ENCODE peak calls at places on chromosomes 4 and X, in five cellular contexts. One of them, this sample, is unnamed.

GRCh38 chr4:182916483-182917181 is 554 bp downstream of the DCTD start:
- DNase-seq in A549: peak
- DNase-seq in brain microvascular endothelial cell: peak
- DNase-seq in fibroblast of pulmonary artery: peak
- DNase-seq in colonic mucosa: peak
- DNase-seq in this sample: no peak

GRCh38 chr4:137156807-137157206 is 375.5 kb downstream of the PCDH18 start:
- DNase-seq in A549: no peak
- DNase-seq in fibroblast of pulmonary artery: no peak
- DNase-seq in colonic mucosa: no peak
- DNase-seq in brain microvascular endothelial cell: no peak
- DNase-seq in this sample: no peak

GRCh38 chrX:129984196-129984962 is 1.9 kb downstream of the BCORL1 start:
- DNase-seq in brain microvascular endothelial cell: no peak
- DNase-seq in A549: peak
- DNase-seq in colonic mucosa: peak
- DNase-seq in fibroblast of pulmonary artery: no peak
- DNase-seq in this sample: peak

GRCh38 chr4:109873791-109874514 is 26.0 kb downstream of the LRIT3 start:
- DNase-seq in brain microvascular endothelial cell: no peak
- DNase-seq in colonic mucosa: no peak
- DNase-seq in fibroblast of pulmonary artery: peak
- DNase-seq in A549: no peak
- DNase-seq in this sample: no peak

GRCh38 chr4:4507403-4507802 is 34.4 kb downstream of the STX18 start:
- DNase-seq in A549: no peak
- DNase-seq in colonic mucosa: no peak
- DNase-seq in fibroblast of pulmonary artery: no peak
- DNase-seq in brain microvascular endothelial cell: no peak
- DNase-seq in this sample: no peak

GRCh38 chrX:14899607-14900006 is 26.4 kb downstream of the MOSPD2 start:
- DNase-seq in colonic mucosa: no peak
- DNase-seq in fibroblast of pulmonary artery: peak
- DNase-seq in A549: peak
- DNase-seq in brain microvascular endothelial cell: peak
- DNase-seq in this sample: no peak

GRCh38 chr4:143667461-143667860 is 33.0 kb downstream of the FREM3 start:
- DNase-seq in brain microvascular endothelial cell: peak
- DNase-seq in A549: no peak
- DNase-seq in fibroblast of pulmonary artery: peak
- DNase-seq in colonic mucosa: peak
- DNase-seq in this sample: no peak

GRCh38 chrX:15188039-15188438 is 81.8 kb downstream of the ASB9 start:
- DNase-seq in A549: no peak
- DNase-seq in fibroblast of pulmonary artery: no peak
- DNase-seq in colonic mucosa: no peak
- DNase-seq in brain microvascular endothelial cell: no peak
- DNase-seq in this sample: no peak

DNA sequence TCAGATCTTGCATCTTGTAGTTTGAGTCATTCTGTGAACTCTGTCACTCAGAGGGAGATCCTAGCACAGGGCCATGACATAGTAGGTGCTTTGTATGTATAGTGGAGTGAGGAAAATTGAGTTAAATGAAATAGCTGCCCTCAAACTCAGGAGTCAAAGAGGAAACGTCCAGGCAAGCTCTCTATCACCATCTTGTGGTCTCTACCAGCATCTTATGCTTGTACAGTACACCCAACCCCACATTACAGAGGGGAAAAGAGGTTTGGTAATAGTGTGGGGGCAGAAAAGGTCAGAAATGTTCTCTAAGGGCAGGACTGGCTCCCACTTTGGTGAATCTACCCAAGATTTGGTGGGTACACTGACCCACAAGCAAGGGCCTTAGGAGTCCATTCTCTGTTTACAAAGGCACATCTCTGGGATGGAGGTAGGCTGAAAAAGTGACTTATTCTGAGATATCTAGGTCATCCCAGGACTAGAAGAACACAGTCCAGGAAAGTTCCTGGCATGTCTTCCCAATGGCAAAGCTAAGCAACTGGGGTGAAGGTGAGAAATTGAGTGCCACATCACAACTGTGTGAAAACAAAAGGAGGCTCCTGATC is 131.8 kb downstream of the OR13H1 start:
- DNase-seq in brain microvascular endothelial cell: peak
- DNase-seq in A549: peak
- DNase-seq in fibroblast of pulmonary artery: peak
- DNase-seq in colonic mucosa: no peak
- DNase-seq in this sample: no peak
- TF ChIP-seq CTCF in brain microvascular endothelial cell: peak
- TF ChIP-seq CTCF in A549: peak
- TF ChIP-seq CTCF in fibroblast of pulmonary artery: peak
- TF ChIP-seq CTCF in colonic mucosa: peak
- TF ChIP-seq CTCF in this sample: no peak

DNA sequence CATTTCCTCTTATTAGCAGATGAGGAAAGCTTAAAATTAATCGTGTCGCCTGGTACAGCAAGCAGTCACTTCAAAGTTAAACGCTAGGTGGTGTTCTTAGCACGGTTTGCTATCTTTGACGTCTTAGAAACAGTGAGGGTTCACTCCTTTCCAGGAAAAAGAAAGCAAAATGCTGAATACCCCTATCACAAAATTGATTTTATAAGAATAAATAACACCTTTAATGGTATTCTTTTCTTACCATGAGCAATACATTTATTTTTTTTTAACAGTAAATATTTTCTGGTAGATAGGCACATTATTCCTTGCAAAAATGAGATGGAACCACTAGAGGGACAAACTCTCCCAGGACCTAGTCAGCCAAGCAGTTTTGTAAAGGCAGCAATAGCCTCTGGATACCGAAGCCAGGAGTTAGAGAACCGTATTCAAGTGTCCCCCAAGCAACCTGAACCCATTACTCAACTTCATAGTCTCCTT is 153.9 kb downstream of the KDR start:
- DNase-seq in colonic mucosa: no peak
- DNase-seq in fibroblast of pulmonary artery: peak
- DNase-seq in A549: peak
- DNase-seq in brain microvascular endothelial cell: peak
- DNase-seq in this sample: no peak
- TF ChIP-seq CTCF in colonic mucosa: peak
- TF ChIP-seq CTCF in fibroblast of pulmonary artery: peak
- TF ChIP-seq CTCF in A549: peak
- TF ChIP-seq CTCF in brain microvascular endothelial cell: peak
- TF ChIP-seq CTCF in this sample: peak

GRCh38 chr4:151529187-151529586 is 120.2 kb downstream of the FHIP1A start:
- DNase-seq in brain microvascular endothelial cell: no peak
- DNase-seq in colonic mucosa: no peak
- DNase-seq in fibroblast of pulmonary artery: no peak
- DNase-seq in A549: no peak
- DNase-seq in this sample: no peak
- TF ChIP-seq CTCF in brain microvascular endothelial cell: no peak
- TF ChIP-seq CTCF in colonic mucosa: no peak
- TF ChIP-seq CTCF in fibroblast of pulmonary artery: no peak
- TF ChIP-seq CTCF in A549: no peak
- TF ChIP-seq CTCF in this sample: no peak

GRCh38 chrX:34578237-34578636 is 78.8 kb downstream of the TMEM47 start:
- DNase-seq in brain microvascular endothelial cell: peak
- DNase-seq in A549: peak
- DNase-seq in colonic mucosa: no peak
- DNase-seq in fibroblast of pulmonary artery: peak
- DNase-seq in this sample: no peak
- TF ChIP-seq CTCF in brain microvascular endothelial cell: peak
- TF ChIP-seq CTCF in A549: peak
- TF ChIP-seq CTCF in colonic mucosa: no peak
- TF ChIP-seq CTCF in fibroblast of pulmonary artery: peak
- TF ChIP-seq CTCF in this sample: no peak

GRCh38 chr4:957231-957580 is 16.2 kb downstream of the DGKQ start:
- DNase-seq in brain microvascular endothelial cell: no peak
- DNase-seq in colonic mucosa: no peak
- DNase-seq in A549: no peak
- DNase-seq in fibroblast of pulmonary artery: no peak
- DNase-seq in this sample: no peak
- TF ChIP-seq CTCF in brain microvascular endothelial cell: no peak
- TF ChIP-seq CTCF in colonic mucosa: no peak
- TF ChIP-seq CTCF in A549: no peak
- TF ChIP-seq CTCF in fibroblast of pulmonary artery: no peak
- TF ChIP-seq CTCF in this sample: no peak